ENCODE peak calls at places on chromosomes 4 and X, in five cellular contexts. U, J, W, X and K are unnamed samples.

GRCh38 chr4:53346920-53347852 is 18.7 kb downstream of the SCFD2 start:
- DNase-seq in X (no peak), U (peak; percentile 90), J (no peak), W (peak; percentile 38), K (no peak)

GRCh38 chrX:413322-414201 is 26.9 kb upstream of the PPP2R3B start:
- DNase-seq in W (no peak), X (no peak), J (no peak), U (no peak), K (no peak)

GRCh38 chr4:99209671-99210070 is 9.4 kb downstream of the ADH6 start:
- DNase-seq in W (no peak), X (no peak), U (peak; percentile 27), J (no peak), K (no peak)

GRCh38 chr4:95213361-95213760 is 335.4 kb downstream of the UNC5C start:
- DNase-seq in W (no peak), J (no peak), X (no peak), U (no peak), K (no peak)

GRCh38 chr4:33386761-33387160 is 2666.6 kb downstream of the PCDH7 start:
- DNase-seq in U (peak; percentile 1), J (no peak), X (no peak), W (no peak), K (no peak)

GRCh38 chr4:1297456-1298325 is 8.0 kb downstream of the MAEA start:
- DNase-seq in U (no peak), W (no peak), X (no peak), J (no peak), K (no peak)

GRCh38 chr4:31408136-31408535 is 688.0 kb downstream of the PCDH7 start:
- DNase-seq in U (no peak), W (no peak), J (no peak), X (no peak), K (no peak)

GRCh38 chr4:153471691-153472080 is 5.5 kb downstream of the TMEM131L start:
- DNase-seq in U (no peak), X (no peak), W (no peak), J (no peak), K (peak; percentile 54)

GRCh38 chr4:46730075-46730474 is 179.0 kb downstream of the COX7B2 start:
- DNase-seq in X (no peak), W (no peak), U (no peak), J (no peak), K (no peak)

GRCh38 chrX:56503941-56504673 is 59.3 kb upstream of the UBQLN2 start:
- DNase-seq in W (no peak), U (peak; percentile 56), J (no peak), X (peak; percentile 21), K (no peak)

GRCh38 chr4:126344472-126344871 is 1029.7 kb downstream of the FAT4 start:
- DNase-seq in J (no peak), U (no peak), X (no peak), W (no peak), K (no peak)

GRCh38 chr4:162497564-162498167 is 333.9 kb upstream of the FSTL5 start:
- DNase-seq in J (peak; percentile 15), U (peak; percentile 72), X (peak; percentile 67), W (peak; percentile 34), K (peak; percentile 53)

GRCh38 chr4:102503301-102503746 is 2.2 kb downstream of the NFKB1 start:
- DNase-seq in U (no peak), J (no peak), X (no peak), W (peak; percentile 14), K (peak; percentile 54)

GRCh38 chr4:10354225-10354624 is 103.0 kb downstream of the ZNF518B start:
- DNase-seq in U (no peak), J (no peak), W (no peak), X (no peak), K (no peak)

GRCh38 chrX:132576945-132577344 is 88.1 kb upstream of the MBNL3 start:
- DNase-seq in U (peak; percentile 10), X (no peak), W (no peak), J (no peak), K (no peak)

GRCh38 chr4:10040049-10040892 is 19.0 kb upstream of the SLC2A9 start:
- DNase-seq in X (no peak), J (no peak), W (no peak), U (no peak), K (no peak)

GRCh38 chr4:182325848-182326255 is 82.7 kb downstream of the TENM3 start:
- DNase-seq in J (no peak), W (no peak), U (no peak), X (no peak), K (no peak)

GRCh38 chr4:77120888-77121508 is 36.0 kb upstream of the CCNG2 start:
- DNase-seq in X (no peak), J (no peak), U (peak; percentile 39), W (no peak), K (no peak)

GRCh38 chr4:89411539-89411938 is 103.9 kb upstream of the GPRIN3 start:
- DNase-seq in J (no peak), X (no peak), U (no peak), W (no peak), K (no peak)

GRCh38 chrX:13252726-13253125 is 67.1 kb downstream of the ATXN3L start:
- DNase-seq in U (no peak), J (no peak), X (no peak), W (no peak), K (no peak)

GRCh38 chrX:13254870-13255269 is 65.0 kb downstream of the ATXN3L start:
- DNase-seq in U (no peak), X (no peak), J (no peak), W (no peak), K (no peak)

GRCh38 chrX:13254076-13254785 is 65.6 kb downstream of the ATXN3L start:
- DNase-seq in W (no peak), J (no peak), X (peak; percentile 82), U (peak; percentile 36), K (peak; percentile 24)

GRCh38 chrX:13250831-13251612 is 68.8 kb downstream of the ATXN3L start:
- DNase-seq in W (no peak), U (peak; percentile 90), J (no peak), X (peak; percentile 53), K (no peak)

GRCh38 chrX:13253223-13253622 is 66.6 kb downstream of the ATXN3L start:
- DNase-seq in W (no peak), X (no peak), U (no peak), J (no peak), K (no peak)
- H2AFZ ChIP-seq in W (no peak overlapping the region), X (no peak overlapping the region), U (no peak overlapping the region), J (no peak overlapping the region), K (no peak overlapping the region)

GRCh38 chr4:55613621-55614020 is 21.6 kb upstream of the PDCL2 start:
- DNase-seq in J (no peak), W (no peak), X (no peak), U (no peak), K (no peak)
- H3K4me1 ChIP-seq in J (peaks cover 3% of the 10 kb centered on the region), W (no peaks in the 10 kb centered on the region), X (no peaks in the 10 kb centered on the region), U (peaks cover 10% of the 10 kb centered on the region), K (no peaks in the 10 kb centered on the region)

DNA sequence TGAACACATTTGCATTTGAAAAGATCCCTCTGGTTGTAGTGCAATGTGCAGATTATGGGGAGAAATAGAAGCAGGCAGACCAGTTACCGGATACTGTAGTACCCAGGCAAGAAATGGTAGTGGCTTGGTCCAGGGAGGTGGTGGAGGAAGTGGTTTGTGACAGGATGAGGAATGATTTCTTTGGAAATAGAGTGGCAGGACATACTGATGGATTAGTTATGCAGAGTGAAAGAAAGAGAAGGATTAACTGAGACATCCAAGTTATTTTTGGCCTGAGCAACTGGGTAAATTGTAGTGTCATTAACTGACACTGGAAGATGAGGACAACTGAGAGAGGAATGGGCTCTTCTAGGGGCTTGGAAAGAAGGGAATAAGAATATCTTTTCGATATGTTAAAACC is 139.7 kb downstream of the CFAP299 start:
- DNase-seq in W (no peak), U (no peak), X (no peak), J (no peak), K (no peak)
- H3K9me2 ChIP-seq in W (no peaks in the 10 kb centered on the region), U (no peaks in the 10 kb centered on the region), X (no peaks in the 10 kb centered on the region), J (no peaks in the 10 kb centered on the region), K (no peaks in the 10 kb centered on the region)

GRCh38 chrX:128759177-128759576 is 707.0 kb upstream of the ACTRT1 start:
- DNase-seq in J (no peak), X (no peak), W (no peak), U (no peak), K (no peak)
- H2AFZ ChIP-seq in J (no peak overlapping the region), X (no peak overlapping the region), W (no peak overlapping the region), U (no peak overlapping the region), K (no peak overlapping the region)

GRCh38 chr4:8045909-8046308 is 106.2 kb upstream of the AFAP1 start:
- DNase-seq in W (no peak), U (no peak), X (no peak), J (no peak), K (no peak)
- H3K4me1 ChIP-seq in W (peaks cover 6% of the 10 kb centered on the region), U (no peaks in the 10 kb centered on the region), X (peaks cover 8% of the 10 kb centered on the region), J (no peaks in the 10 kb centered on the region), K (no peaks in the 10 kb centered on the region)

GRCh38 chrX:9374537-9374936 is 90.3 kb upstream of the TBL1X start:
- DNase-seq in U (no peak), J (no peak), X (no peak), W (no peak), K (no peak)
- H3K9me2 ChIP-seq in U (no peaks in the 10 kb centered on the region), J (no peaks in the 10 kb centered on the region), X (no peaks in the 10 kb centered on the region), W (no peaks in the 10 kb centered on the region), K (no peaks in the 10 kb centered on the region)

GRCh38 chr4:142297313-142297712 is 548.8 kb downstream of the INPP4B start:
- DNase-seq in U (no peak), J (no peak), X (no peak), W (no peak), K (no peak)
- H2AFZ ChIP-seq in U (no peak overlapping the region), J (no peak overlapping the region), X (no peak overlapping the region), W (no peak overlapping the region), K (no peak overlapping the region)